ENCODE peak calls at places on chromosomes 13 and 19, in seven cellular contexts. F is K562, E is H1, P is HCT116, O is GM23338, X is GM12878, H is HepG2. M is an unnamed sample.

GRCh38 chr13:113930711-113931637 is 42.9 kb downstream of the C13orf46 start:
- DNase-seq in F (no peak), E (no peak), P (no peak), O (no peak), X (peak; percentile 44), H (no peak), M (no peak)

GRCh38 chr19:40598918-40599307 is 2.3 kb upstream of the LTBP4 start:
- DNase-seq in F (no peak), E (no peak), P (no peak), O (no peak), X (no peak), H (no peak), M (no peak)

GRCh38 chr13:41133951-41134350 is 1.3 kb upstream of the KBTBD6 start:
- DNase-seq in F (no peak), E (no peak), P (no peak), O (no peak), X (no peak), H (no peak), M (no peak)

GRCh38 chr13:34391071-34391470 is 551.0 kb upstream of the NBEA start:
- DNase-seq in F (no peak), E (no peak), P (no peak), O (no peak), X (no peak), H (no peak), M (no peak)

GRCh38 chr19:19528721-19529490 is at the start of gene YJEFN3:
- DNase-seq in F (no peak), E (no peak), P (no peak), O (peak; percentile 86), X (no peak), H (no peak), M (no peak)

GRCh38 chr19:43532571-43532961 is 422 bp upstream of the ZNF575 start:
- DNase-seq in F (no peak), E (no peak), P (peak; percentile 65), O (no peak), X (no peak), H (no peak), M (no peak)

GRCh38 chr13:28245465-28245864 is 107.1 kb downstream of the PAN3 start:
- DNase-seq in F (no peak), E (no peak), P (no peak), O (no peak), X (no peak), H (no peak), M (no peak)

GRCh38 chr13:23372264-23372905 is 61.1 kb downstream of the SACS start:
- DNase-seq in F (no peak), E (no peak), P (no peak), O (no peak), X (no peak), H (no peak), M (no peak)

GRCh38 chr13:35191883-35192282 is 249.8 kb downstream of the NBEA start:
- DNase-seq in F (no peak), E (no peak), P (no peak), O (no peak), X (no peak), H (no peak), M (no peak)

GRCh38 chr13:111912991-111913781 is 153.8 kb upstream of the SOX1 start:
- DNase-seq in F (no peak), E (no peak), P (no peak), O (no peak), X (no peak), H (no peak), M (no peak)

GRCh38 chr13:41610426-41610825 is 153.1 kb downstream of the RGCC start:
- DNase-seq in F (no peak), E (no peak), P (no peak), O (no peak), X (no peak), H (peak; percentile 66), M (no peak)

GRCh38 chr19:8028951-8029491 is 23.5 kb upstream of the CCL25 start:
- DNase-seq in F (peak; percentile 39), E (no peak), P (no peak), O (peak; percentile 69), X (no peak), H (no peak), M (no peak)

GRCh38 chr13:98060282-98060681 is 82.6 kb upstream of the FARP1 start:
- DNase-seq in F (no peak), E (no peak), P (no peak), O (no peak), X (no peak), H (no peak), M (no peak)

GRCh38 chr19:28466107-28467045 is 746.6 kb downstream of the UQCRFS1 start:
- DNase-seq in F (peak; percentile 70), E (no peak), P (no peak), O (peak; percentile 78), X (no peak), H (peak; percentile 3), M (peak; percentile 12)

GRCh38 chr19:40928859-40929258 is 46.8 kb upstream of the CYP2A7 start:
- DNase-seq in F (no peak), E (no peak), P (no peak), O (no peak), X (no peak), H (no peak), M (no peak)

GRCh38 chr13:30796833-30797601 is 61.7 kb downstream of the ALOX5AP start:
- DNase-seq in F (no peak), E (no peak), P (no peak), O (no peak), X (no peak), H (no peak), M (no peak)

GRCh38 chr13:24221007-24221406 is 60.5 kb downstream of the SPATA13 start:
- DNase-seq in F (no peak), E (no peak), P (no peak), O (no peak), X (no peak), H (peak; percentile 84), M (no peak)

GRCh38 chr13:27644302-27644701 is 22.6 kb downstream of the POLR1D start:
- DNase-seq in F (no peak), E (no peak), P (peak; percentile 27), O (no peak), X (no peak), H (no peak), M (no peak)

GRCh38 chr13:24148414-24149305 is 11.9 kb upstream of the SPATA13 start:
- DNase-seq in F (no peak), E (peak; percentile 56), P (peak; percentile 96), O (peak; percentile 72), X (no peak), H (peak; percentile 90), M (no peak)

GRCh38 chr19:15101479-15102082 is 5.6 kb upstream of the SYDE1 start:
- DNase-seq in F (peak; percentile 61), E (no peak), P (peak; percentile 38), O (peak; percentile 82), X (no peak), H (peak; percentile 52), M (peak; percentile 28)

GRCh38 chr13:95678967-95679366 is 2.0 kb downstream of the DNAJC3 start:
- DNase-seq in F (no peak), E (no peak), P (no peak), O (no peak), X (no peak), H (no peak), M (no peak)

GRCh38 chr13:20174656-20175405 is 14.0 kb upstream of the GJA3 start:
- DNase-seq in F (peak; percentile 36), E (peak; percentile 53), P (peak; percentile 90), O (no peak), X (peak; percentile 43), H (peak; percentile 26), M (no peak)

DNA sequence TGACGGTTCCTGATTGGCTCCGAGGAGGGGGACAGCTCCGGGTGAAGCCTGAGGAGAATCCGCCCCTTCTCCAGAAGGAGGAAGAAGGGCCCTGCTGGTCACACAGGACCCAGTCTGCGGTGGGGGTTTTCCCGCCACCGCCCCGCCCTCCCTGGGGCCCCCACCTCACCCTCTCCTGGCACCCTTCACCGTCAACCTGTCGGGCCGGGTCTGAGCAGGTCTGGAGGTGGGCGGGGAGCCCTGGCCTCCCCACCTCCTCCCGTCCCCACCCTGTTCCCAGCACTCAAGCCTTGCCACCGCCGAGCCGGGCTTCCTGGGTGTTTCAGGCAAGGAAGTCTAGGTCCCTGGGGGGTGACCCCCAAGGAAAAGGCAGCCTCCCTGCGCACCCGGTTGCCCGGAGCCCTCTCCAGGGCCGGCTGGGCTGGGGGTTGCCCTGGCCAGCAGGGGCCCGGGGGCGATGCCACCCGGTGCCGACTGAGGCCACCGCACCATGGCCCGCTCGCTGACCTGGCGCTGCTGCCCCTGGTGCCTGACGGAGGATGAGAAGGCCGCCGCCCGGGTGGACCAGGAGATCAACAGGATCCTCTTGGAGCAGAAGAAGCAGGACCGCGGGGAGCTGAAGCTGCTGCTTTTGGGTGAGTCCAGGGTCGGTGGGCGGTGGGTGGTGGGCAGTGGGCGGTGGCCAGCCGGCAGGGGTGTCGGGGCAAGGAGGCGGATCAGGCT is at the start of gene GNA15:
- DNase-seq in F (no peak), E (no peak), P (no peak), O (no peak), X (no peak), H (no peak), M (no peak)
- H3K4me3 ChIP-seq in F (no peak within 1 kb of the TSS), E (no peak within 1 kb of the TSS), P (no peak within 1 kb of the TSS), O (no peak within 1 kb of the TSS), X (peak within 1 kb of the TSS; percentile 84), H (no peak within 1 kb of the TSS), M (no peak within 1 kb of the TSS)

DNA sequence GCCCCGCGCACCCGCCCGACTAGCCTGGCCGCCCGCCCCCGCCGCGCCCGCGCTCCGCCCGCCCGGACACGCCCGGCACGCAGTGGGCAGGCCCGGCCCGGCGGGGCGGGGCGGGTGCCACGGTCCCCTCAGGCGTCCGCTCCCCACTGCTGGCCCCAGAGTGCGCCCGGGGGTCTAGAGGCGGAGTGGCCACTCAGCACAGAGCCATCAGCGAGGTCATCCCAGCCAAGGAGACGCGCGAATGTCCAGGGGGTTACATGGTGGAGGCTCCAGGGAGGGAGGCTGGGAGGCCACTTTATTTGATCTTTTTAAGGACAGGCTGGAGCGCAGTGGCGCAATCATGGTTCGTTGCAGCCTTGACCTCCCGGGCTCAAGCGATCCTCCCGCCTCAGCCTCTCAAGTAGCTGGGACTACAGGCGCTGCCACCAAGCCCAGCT is 236 bp upstream of the TINCR start:
- DNase-seq in F (no peak), E (no peak), P (no peak), O (no peak), X (no peak), H (no peak), M (no peak)
- TF ChIP-seq EZH2 in F (no peak), E (no peak), P (no peak), O (no peak), X (no peak), H (no peak), M (no peak)

GRCh38 chr13:39341238-39341637 is 261.8 kb downstream of the LHFPL6 start:
- DNase-seq in F (no peak), E (no peak), P (no peak), O (no peak), X (no peak), H (no peak), M (peak; percentile 85)
- TF ChIP-seq POLR2AphosphoS5 in F (no peak), E (no peak), P (no peak), O (no peak), X (no peak), H (no peak), M (peak; percentile 63)

GRCh38 chr19:58262922-58263296 is 15.8 kb upstream of the ZNF8 start:
- DNase-seq in F (no peak), E (no peak), P (no peak), O (no peak), X (no peak), H (no peak), M (no peak)

GRCh38 chr19:58261968-58262921 is 16.5 kb upstream of the ZNF8 start:
- DNase-seq in F (no peak), E (no peak), P (no peak), O (peak; percentile 43), X (no peak), H (no peak), M (no peak)

GRCh38 chr19:58265100-58265499 is 13.7 kb upstream of the ZNF8 start:
- DNase-seq in F (no peak), E (no peak), P (no peak), O (no peak), X (no peak), H (no peak), M (no peak)

GRCh38 chr19:58261600-58261967 is 17.2 kb upstream of the ZNF8 start:
- DNase-seq in F (no peak), E (no peak), P (no peak), O (no peak), X (no peak), H (no peak), M (no peak)
- H3K4me3 ChIP-seq in F (no peak overlapping the region), E (no peak overlapping the region), P (no peak overlapping the region), O (peak overlapping the region; percentile 28), X (no peak overlapping the region), H (no peak overlapping the region), M (no peak overlapping the region)

M was measured in SK-N-MC.